ENCODE peak calls at places on chromosomes 5 and 9, in six cellular contexts. C is A549, Y is H1, F is K562, W is endothelial cell of umbilical vein, M is HepG2. V is an unnamed sample.

GRCh38 chr9:7148243-7148765 is 390.5 kb downstream of the KDM4C start:
- DNase-seq in C (no peak), Y (no peak), F (no peak), W (no peak), M (no peak), V (no peak)

GRCh38 chr9:83355024-83355444 is 183.2 kb downstream of the FRMD3 start:
- DNase-seq in C (no peak), Y (no peak), F (no peak), W (no peak), M (no peak), V (no peak)

GRCh38 chr9:14511452-14511851 is 181.8 kb downstream of the ZDHHC21 start:
- DNase-seq in C (no peak), Y (no peak), F (peak), W (no peak), M (no peak), V (no peak)

GRCh38 chr5:15610216-15610615 is 110.2 kb downstream of the FBXL7 start:
- DNase-seq in C (no peak), Y (no peak), F (no peak), W (peak), M (no peak), V (no peak)

GRCh38 chr9:121261107-121261460 is 6.9 kb upstream of the GSN start:
- DNase-seq in C (no peak), Y (no peak), F (no peak), W (peak), M (no peak), V (no peak)

GRCh38 chr5:157535042-157535865 is 40.3 kb downstream of the ADAM19 start:
- DNase-seq in C (no peak), Y (no peak), F (peak), W (no peak), M (peak), V (no peak)

GRCh38 chr5:53508125-53508524 is 27.7 kb downstream of the FST start:
- DNase-seq in C (no peak), Y (no peak), F (no peak), W (no peak), M (no peak), V (no peak)

GRCh38 chr9:22111871-22112247 is 102.8 kb upstream of the CDKN2B start:
- DNase-seq in C (no peak), Y (no peak), F (no peak), W (peak), M (no peak), V (no peak)

GRCh38 chr5:116370886-116371285 is 203.7 kb downstream of the SEMA6A start:
- DNase-seq in C (no peak), Y (no peak), F (no peak), W (peak), M (no peak), V (no peak)

GRCh38 chr9:101028346-101029299 is at the start of gene PLPPR1:
- DNase-seq in C (peak), Y (peak), F (no peak), W (peak), M (peak), V (peak)

GRCh38 chr5:146541956-146542849 is 26.2 kb upstream of the GPR151 start:
- DNase-seq in C (peak), Y (peak), F (peak), W (peak), M (peak), V (peak)

GRCh38 chr5:55160493-55161209 is 680 bp downstream of the GPX8 start:
- DNase-seq in C (peak), Y (no peak), F (no peak), W (peak), M (no peak), V (no peak)

GRCh38 chr5:103755974-103756373 is 193.4 kb upstream of the NUDT12 start:
- DNase-seq in C (no peak), Y (no peak), F (no peak), W (no peak), M (no peak), V (no peak)

GRCh38 chr5:17343675-17344074 is 126.2 kb downstream of the BASP1 start:
- DNase-seq in C (peak), Y (no peak), F (no peak), W (peak), M (no peak), V (no peak)

GRCh38 chr9:78296208-78296892 is 575 bp upstream of the PSAT1 start:
- DNase-seq in C (peak), Y (peak), F (no peak), W (peak), M (peak), V (peak)

GRCh38 chr5:107680799-107681198 is 10.1 kb upstream of the EFNA5 start:
- DNase-seq in C (no peak), Y (no peak), F (no peak), W (no peak), M (no peak), V (no peak)

GRCh38 chr5:149816661-149817060 is 86.6 kb downstream of the PPARGC1B start:
- DNase-seq in C (no peak), Y (no peak), F (no peak), W (no peak), M (no peak), V (no peak)

GRCh38 chr5:180594311-180595045 is 3.2 kb upstream of the SCGB3A1 start:
- DNase-seq in C (no peak), Y (peak), F (peak), W (no peak), M (no peak), V (no peak)

GRCh38 chr5:141992349-141992963 is 20.4 kb downstream of the GNPDA1 start:
- DNase-seq in C (peak), Y (peak), F (peak), W (peak), M (peak), V (peak)

GRCh38 chr5:121299153-121299552 is 552.5 kb upstream of the FTMT start:
- DNase-seq in C (no peak), Y (no peak), F (no peak), W (no peak), M (no peak), V (no peak)

GRCh38 chr5:76292923-76293322 is 110.2 kb upstream of the IQGAP2 start:
- DNase-seq in C (no peak), Y (no peak), F (no peak), W (no peak), M (no peak), V (no peak)

GRCh38 chr5:150000990-150001659 is 586 bp downstream of the HMGXB3 start:
- DNase-seq in C (peak), Y (no peak), F (peak), W (peak), M (no peak), V (peak)

GRCh38 chr5:107426209-107426608 is 244.5 kb downstream of the EFNA5 start:
- DNase-seq in C (no peak), Y (no peak), F (no peak), W (no peak), M (no peak), V (no peak)

GRCh38 chr5:167998148-167998767 is 293.2 kb upstream of the WWC1 start:
- DNase-seq in C (no peak), Y (no peak), F (no peak), W (no peak), M (no peak), V (no peak)

GRCh38 chr9:131625848-131626670 is 80.7 kb downstream of the PRRT1B start:
- DNase-seq in C (no peak), Y (no peak), F (no peak), W (peak), M (no peak), V (no peak)

GRCh38 chr9:2465921-2466460 is 155.6 kb upstream of the VLDLR start:
- DNase-seq in C (peak), Y (no peak), F (no peak), W (no peak), M (peak), V (no peak)

GRCh38 chr9:88342246-88342645 is 46.0 kb upstream of the SPIN1 start:
- DNase-seq in C (no peak), Y (no peak), F (no peak), W (no peak), M (no peak), V (no peak)

GRCh38 chr5:166713281-166713680 is 1578.2 kb upstream of the WWC1 start:
- DNase-seq in C (no peak), Y (no peak), F (no peak), W (no peak), M (no peak), V (no peak)

GRCh38 chr5:105506692-105507277 is 1944.2 kb upstream of the NUDT12 start:
- DNase-seq in C (peak), Y (no peak), F (no peak), W (peak), M (peak), V (peak)

GRCh38 chr9:135647897-135648296 is 8.6 kb upstream of the GLT6D1 start:
- DNase-seq in C (no peak), Y (no peak), F (no peak), W (no peak), M (no peak), V (no peak)
- TF ChIP-seq JUN in C (no peak), Y (no peak), F (no peak), W (no peak), M (no peak), V (no peak)

GRCh38 chr9:98706651-98707103 is 2.1 kb downstream of the GABBR2 start:
- DNase-seq in C (no peak), Y (no peak), F (no peak), W (peak), M (no peak), V (no peak)

GRCh38 chr9:98709968-98710965 is 1.5 kb upstream of the GABBR2 start:
- DNase-seq in C (peak), Y (no peak), F (peak), W (peak), M (no peak), V (peak)

GRCh38 chr9:98707158-98708102 is 1.3 kb downstream of the GABBR2 start:
- DNase-seq in C (peak), Y (peak), F (peak), W (peak), M (peak), V (peak)

GRCh38 chr9:98708933-98709911 is at the start of gene GABBR2:
- DNase-seq in C (peak), Y (peak), F (peak), W (peak), M (no peak), V (peak)

GRCh38 chr9:98708103-98708932 is 417 bp downstream of the GABBR2 start:
- DNase-seq in C (peak), Y (peak), F (no peak), W (peak), M (no peak), V (peak)
- TF ChIP-seq JUN in C (no peak), Y (no peak), F (no peak), W (no peak), M (no peak), V (no peak)

GRCh38 chr5:32504923-32505596 is 60.5 kb upstream of the ZFR start:
- DNase-seq in C (no peak), Y (no peak), F (no peak), W (peak), M (no peak), V (no peak)
- TF ChIP-seq JUN in C (no peak), Y (no peak), F (no peak), W (no peak), M (no peak), V (no peak)

DNA sequence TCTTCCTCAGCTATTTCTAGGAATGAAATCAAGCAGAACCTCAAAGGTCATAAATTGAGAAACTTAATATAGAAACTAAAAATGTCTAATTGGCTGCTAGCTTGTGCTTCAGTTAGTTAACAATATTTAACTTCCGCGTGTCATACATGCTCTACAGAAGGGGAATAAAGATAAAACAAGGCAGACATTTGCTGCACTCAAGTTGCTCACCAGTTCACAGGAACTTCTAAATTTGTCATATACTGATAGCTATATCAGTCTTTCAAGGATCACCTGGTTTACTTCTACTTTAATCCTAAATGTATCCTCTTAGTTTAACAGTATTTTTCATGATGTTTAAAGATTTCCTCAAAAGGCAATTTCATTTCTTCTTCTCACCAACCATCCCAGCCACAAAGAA is 8.4 kb downstream of the CCNH start:
- DNase-seq in C (no peak), Y (no peak), F (no peak), W (no peak), M (no peak), V (no peak)
- TF ChIP-seq JUN in C (no peak), Y (no peak), F (no peak), W (no peak), M (no peak), V (no peak)